ENCODE peak calls at places on chromosomes 1 and 21, in four cellular contexts. W is Daoy, P is EH, U is Right ventricle myocardium superior. L is an unnamed sample.

GRCh38 chr1:221632072-221632471 is 109.8 kb downstream of the DUSP10 start:
- DNase-seq in U (no peak), P (no peak), W (no peak), L (no peak)

GRCh38 chr21:43597052-43597451 is 62.2 kb downstream of the HSF2BP start:
- DNase-seq in U (no peak), W (peak), P (peak), L (no peak)

GRCh38 chr1:218366322-218367052 is 21.4 kb downstream of the TGFB2 start:
- DNase-seq in U (no peak), W (no peak), P (no peak), L (no peak)

GRCh38 chr1:154466879-154467767 is 34.9 kb upstream of the TDRD10 start:
- DNase-seq in U (no peak), W (no peak), P (peak), L (no peak)

GRCh38 chr1:99590578-99591209 is 55.2 kb upstream of the PALMD start:
- DNase-seq in P (peak), W (peak), U (peak), L (no peak)

GRCh38 chr21:34511154-34511553 is 856 bp downstream of the KCNE1 start:
- DNase-seq in W (peak), U (no peak), P (no peak), L (no peak)

GRCh38 chr1:39922139-39922757 is 20.5 kb upstream of the MYCL start:
- DNase-seq in W (no peak), U (no peak), P (no peak), L (no peak)

GRCh38 chr1:59703918-59704378 is 110.8 kb upstream of the HOOK1 start:
- DNase-seq in P (no peak), W (no peak), U (no peak), L (no peak)

GRCh38 chr1:204151562-204152309 is at the start of gene ETNK2:
- DNase-seq in U (peak), P (peak), W (peak), L (no peak)

GRCh38 chr1:3105167-3105863 is 36.3 kb downstream of the PRDM16 start:
- DNase-seq in W (peak), P (no peak), U (no peak), L (no peak)

GRCh38 chr21:36183144-36183795 is 26.6 kb downstream of the DOP1B start:
- DNase-seq in W (no peak), P (peak), U (no peak), L (no peak)

GRCh38 chr1:117106478-117106877 is 15.1 kb downstream of the TRIM45 start:
- DNase-seq in W (no peak), P (no peak), U (no peak), L (no peak)

GRCh38 chr1:7284839-7285435 is 486.2 kb upstream of the VAMP3 start:
- DNase-seq in U (no peak), P (peak), W (peak), L (no peak)

GRCh38 chr21:33954395-33954794 is 38.8 kb upstream of the ATP5PO start:
- DNase-seq in W (no peak), P (no peak), U (no peak), L (no peak)

GRCh38 chr1:16980473-16981268 is at the start of gene MFAP2:
- DNase-seq in W (peak), P (peak), U (no peak), L (no peak)

GRCh38 chr1:51642739-51643142 is 25.8 kb downstream of the OSBPL9 start:
- DNase-seq in W (peak), P (peak), U (no peak), L (no peak)

GRCh38 chr21:44464351-44464750 is 9.0 kb downstream of the LRRC3 start:
- DNase-seq in U (no peak), P (no peak), W (no peak), L (no peak)

GRCh38 chr21:45091540-45092322 is 17.4 kb downstream of the ADARB1 start:
- DNase-seq in U (no peak), W (no peak), P (peak), L (no peak)

GRCh38 chr21:32046191-32046590 is 173.4 kb downstream of the HUNK start:
- DNase-seq in W (peak), P (no peak), U (no peak), L (no peak)

GRCh38 chr1:227920426-227920825 is 27.3 kb downstream of the WNT9A start:
- DNase-seq in W (no peak), P (no peak), U (peak), L (no peak)

GRCh38 chr1:36522461-36523229 is 39.9 kb upstream of the CSF3R start:
- DNase-seq in U (no peak), P (no peak), W (no peak), L (no peak)

GRCh38 chr1:41927118-41927517 is 8.4 kb upstream of the HIVEP3 start:
- DNase-seq in W (no peak), P (no peak), U (no peak), L (no peak)

GRCh38 chr21:17612565-17613241 is at the start of gene BTG3:
- DNase-seq in P (peak), W (peak), U (peak), L (peak)

GRCh38 chr1:239242404-239242803 is 144.0 kb upstream of the CHRM3 start:
- DNase-seq in U (no peak), P (no peak), W (no peak), L (no peak)

GRCh38 chr1:172549621-172550280 is 16.8 kb downstream of the SUCO start:
- DNase-seq in W (no peak), P (peak), U (no peak), L (no peak)

GRCh38 chr1:109112652-109113285 is 1.1 kb upstream of the ELAPOR1 start:
- DNase-seq in P (peak), U (peak), W (peak), L (peak)

GRCh38 chr1:111489604-111490003 is 13.8 kb downstream of the ADORA3 start:
- DNase-seq in U (no peak), W (no peak), P (peak), L (no peak)

GRCh38 chr1:30675761-30676160 is 47.6 kb downstream of the MATN1 start:
- DNase-seq in W (no peak), P (peak), U (no peak), L (no peak)

GRCh38 chr1:153355445-153356071 is 2.1 kb upstream of the S100A9 start:
- DNase-seq in U (peak), W (peak), P (peak), L (no peak)

GRCh38 chr1:205064741-205065316 is 19.4 kb downstream of the TMEM81 start:
- DNase-seq in U (no peak), W (no peak), P (no peak), L (no peak)

GRCh38 chr1:93675931-93676330 is 5.7 kb downstream of the BCAR3 start:
- DNase-seq in U (no peak), P (peak), W (no peak), L (no peak)

L was measured in nucleus accumbens.